ENCODE peak calls at places on chromosomes 5 and 9, in five cellular contexts. H is sigmoid colon, F is spleen, B is suprapubic skin, D is transverse colon. G is an unnamed sample. For H3K4me1 and H3K9me3, the result is how much of the 10 kb centered on the place peaks cover.

GRCh38 chr5:151104795-151105194 is 24.0 kb upstream of the TNIP1 start:
- DNase-seq in H (peak), F (peak), B (peak), D (peak), G (no peak)

GRCh38 chr5:151347364-151347763 is at the start of gene SLC36A2:
- DNase-seq in H (no peak), D (no peak), B (no peak), F (no peak), G (no peak)

GRCh38 chr5:111680737-111681413 is 76.1 kb downstream of the NREP start:
- DNase-seq in F (no peak), B (no peak), H (peak), D (peak), G (no peak)

GRCh38 chr5:38473008-38473407 is 83.4 kb downstream of the LIFR start:
- DNase-seq in B (no peak), D (no peak), F (no peak), H (no peak), G (no peak)

GRCh38 chr5:151492729-151493128 is 45.3 kb downstream of the SLC36A1 start:
- DNase-seq in B (no peak), H (no peak), F (no peak), D (no peak), G (no peak)

GRCh38 chr9:84317563-84317962 is 23.0 kb downstream of the SLC28A3 start:
- DNase-seq in F (no peak), B (no peak), H (no peak), D (no peak), G (no peak)

GRCh38 chr9:9913276-9913832 is 699.4 kb downstream of the PTPRD start:
- DNase-seq in H (no peak), D (no peak), F (no peak), B (no peak), G (no peak)

GRCh38 chr5:87116821-87117512 is 150.7 kb upstream of the RASA1 start:
- DNase-seq in H (no peak), B (no peak), F (no peak), D (no peak), G (no peak)

GRCh38 chr5:56302027-56302426 is 68.9 kb upstream of the ANKRD55 start:
- DNase-seq in F (no peak), B (no peak), H (no peak), D (no peak), G (no peak)

GRCh38 chr9:77598510-77598909 is 49.6 kb downstream of the GNA14 start:
- DNase-seq in D (no peak), F (no peak), H (no peak), B (no peak), G (no peak)

GRCh38 chr5:142825378-142826089 is 55.4 kb downstream of the ARHGAP26 start:
- DNase-seq in B (no peak), F (no peak), H (no peak), D (peak), G (no peak)

GRCh38 chr9:109253637-109254284 is 67.1 kb downstream of the EPB41L4B start:
- DNase-seq in D (no peak), F (no peak), H (no peak), B (no peak), G (no peak)

GRCh38 chr5:21806943-21807342 is 1046.2 kb downstream of the CDH12 start:
- DNase-seq in B (no peak), F (no peak), D (no peak), H (no peak), G (no peak)

GRCh38 chr9:93204470-93205043 is 20.6 kb downstream of the WNK2 start:
- DNase-seq in B (no peak), H (no peak), D (no peak), F (peak), G (no peak)
- H3K4me1 ChIP-seq in B (under half), H (half or more), D (half or more), F (under half), G (under half)

DNA sequence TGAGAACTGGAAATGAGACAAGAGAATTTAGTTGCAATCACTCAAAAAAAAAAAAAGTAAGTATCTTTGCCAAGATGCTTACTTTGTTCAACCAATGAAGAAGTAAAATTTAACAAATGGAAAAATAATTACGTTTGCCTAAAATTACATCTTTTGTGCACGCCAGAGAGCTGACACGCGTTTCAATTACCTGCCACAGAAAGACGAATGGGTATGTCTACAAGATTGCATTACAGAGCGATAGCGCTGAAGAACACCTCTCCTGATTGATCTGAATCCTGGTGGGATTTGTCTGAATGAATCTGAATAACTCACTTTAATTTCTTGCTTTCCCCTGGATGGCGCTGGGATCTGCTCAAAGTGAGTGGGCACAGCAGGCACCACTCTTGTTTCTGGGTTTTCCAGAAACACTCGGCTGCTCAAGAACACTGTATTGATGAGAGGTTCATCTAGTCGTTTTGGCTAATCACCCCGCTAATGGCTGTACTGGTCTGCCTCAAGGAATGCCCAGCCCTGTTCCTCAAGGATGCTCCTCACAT is 148.8 kb upstream of the TBC1D2 start:
- DNase-seq in F (no peak), H (no peak), D (no peak), B (no peak), G (no peak)
- TF ChIP-seq POLR2AphosphoS5 in F (no peak), H (no peak), D (no peak), B (no peak), G (no peak)

DNA sequence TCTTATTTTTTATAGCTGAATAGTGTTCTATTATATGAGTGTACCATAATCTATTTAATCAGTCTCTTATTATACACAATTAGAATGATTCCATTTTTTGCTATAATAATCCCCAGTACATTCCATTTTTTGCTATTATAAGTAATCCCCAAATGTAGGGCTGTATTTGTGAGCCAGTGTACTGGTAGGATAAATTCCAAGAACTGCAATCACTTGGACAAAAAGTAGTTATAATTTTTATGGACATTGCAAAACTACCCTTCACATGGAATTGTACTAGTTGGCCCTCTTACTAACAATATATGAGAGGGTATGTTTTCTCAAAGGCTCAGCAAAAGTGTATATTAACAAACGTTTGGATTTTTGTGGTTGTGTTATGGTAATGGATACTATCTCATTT is 481.7 kb upstream of the CLINT1 start:
- DNase-seq in F (no peak), H (no peak), B (no peak), D (no peak), G (no peak)
- H3K9me3 ChIP-seq in F (under half), H (under half), B (under half), D (under half), G (under half)

DNA sequence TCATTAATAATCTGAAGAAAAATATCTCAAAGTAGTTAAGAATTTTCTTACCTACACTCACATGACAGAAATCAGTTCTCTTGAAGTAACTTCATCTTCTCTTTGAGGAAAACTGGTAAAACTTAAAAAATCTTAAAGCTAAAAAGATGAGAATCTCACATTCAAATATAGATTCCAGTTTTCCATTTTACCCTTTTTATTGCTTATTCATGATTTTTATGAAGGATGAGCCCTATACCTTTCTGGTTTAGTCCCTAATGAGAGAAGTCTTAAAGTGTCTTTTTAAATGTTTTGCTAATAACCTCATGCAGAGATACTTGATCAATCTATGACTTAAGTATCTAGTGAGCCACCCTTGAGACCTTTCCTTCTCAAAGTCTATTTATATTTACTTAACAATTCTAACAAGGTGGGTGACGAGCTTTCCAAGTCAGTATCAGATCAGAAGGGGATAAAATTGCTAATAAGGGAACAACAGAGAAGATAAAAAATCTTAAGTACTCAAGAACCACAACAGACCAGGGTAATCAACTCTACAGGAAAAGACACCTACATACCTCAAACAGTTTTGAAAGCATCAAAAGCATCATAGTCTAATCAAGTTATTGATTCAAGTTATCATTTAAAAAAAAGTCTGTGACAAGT is 2.6 kb downstream of the IARS1 start:
- DNase-seq in F (no peak), H (no peak), B (no peak), D (no peak), G (no peak)
- H3K4me1 ChIP-seq in F (under half), H (under half), B (under half), D (under half), G (under half)

GRCh38 chr5:35371971-35372426 is 141.7 kb upstream of the PRLR start:
- DNase-seq in B (no peak), H (no peak), F (no peak), D (peak), G (no peak)

GRCh38 chr5:35369965-35370790 is 139.9 kb upstream of the PRLR start:
- DNase-seq in F (no peak), B (no peak), H (no peak), D (no peak), G (no peak)

GRCh38 chr5:35372482-35372881 is 142.2 kb upstream of the PRLR start:
- DNase-seq in D (no peak), F (no peak), B (no peak), H (no peak), G (no peak)

GRCh38 chr5:35374584-35374983 is 144.3 kb upstream of the PRLR start:
- DNase-seq in B (no peak), D (no peak), F (no peak), H (no peak), G (no peak)

DNA sequence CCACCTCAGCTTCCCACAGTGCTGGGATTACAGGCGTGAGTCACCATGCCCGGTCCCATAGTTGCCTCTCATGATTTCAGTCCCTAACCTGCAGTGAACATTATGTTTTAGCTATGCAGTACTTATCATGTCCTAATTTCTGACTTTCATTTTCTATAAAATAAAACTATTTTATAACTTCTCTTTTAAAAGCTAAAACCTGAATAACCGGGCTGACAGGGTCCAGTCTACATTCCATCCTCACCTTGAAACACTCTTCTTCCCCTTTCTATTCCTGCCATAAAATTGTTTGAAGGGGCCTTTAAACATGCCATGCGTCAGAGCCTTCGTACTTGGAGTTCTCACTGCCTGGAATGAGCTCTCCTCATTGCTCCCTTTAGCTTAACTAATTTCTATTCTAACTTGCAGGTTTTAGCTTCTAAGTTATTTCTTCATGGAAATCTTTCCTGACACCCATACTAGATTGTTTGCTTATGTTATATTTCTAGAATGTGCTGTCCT is 143.0 kb upstream of the PRLR start:
- DNase-seq in F (no peak), H (no peak), B (no peak), D (peak), G (no peak)
- TF ChIP-seq POLR2AphosphoS5 in F (no peak), H (no peak), B (no peak), D (no peak), G (no peak)